ENCODE peak calls at places on chromosomes 13 and 19, in ten cellular contexts. F, T, U, I, N, P, W, E, Y and X are unnamed samples.
A peak's percentile ranks its signal among the peaks of the same experiment; 100 is the strongest.

GRCh38 chr19:9673912-9674668 is 810 bp downstream of the ZNF562 start:
- DNase-seq in F (no peak), T (peak; percentile 5), U (no peak), I (no peak), N (no peak), P (no peak), W (no peak), E (no peak), Y (no peak), X (no peak)

GRCh38 chr19:23395041-23395721 is at the start of gene ZNF91:
- DNase-seq in F (peak; percentile 80), T (peak; percentile 96), U (peak; percentile 96), I (peak; percentile 79), N (peak; percentile 90), P (peak; percentile 97), W (peak; percentile 97), E (peak; percentile 97), Y (peak; percentile 98), X (peak; percentile 97)

GRCh38 chr19:18590273-18591272 is 2.0 kb downstream of the REX1BD start:
- DNase-seq in F (peak; percentile 74), T (peak; percentile 57), U (no peak), I (peak; percentile 89), N (no peak), P (peak; percentile 98), W (no peak), E (peak; percentile 70), Y (no peak), X (peak; percentile 97)

GRCh38 chr13:40271931-40272775 is 394.3 kb downstream of the FOXO1 start:
- DNase-seq in F (no peak), T (peak; percentile 22), U (peak; percentile 53), I (no peak), N (peak; percentile 56), P (no peak), W (peak; percentile 76), E (peak; percentile 88), Y (peak; percentile 94), X (no peak)

GRCh38 chr19:49425922-49426592 is 869 bp downstream of the GFY start:
- DNase-seq in F (no peak), T (no peak), U (no peak), I (no peak), N (no peak), P (peak; percentile 88), W (no peak), E (no peak), Y (no peak), X (no peak)

GRCh38 chr13:85632526-85633215 is 166.5 kb downstream of the SLITRK6 start:
- DNase-seq in F (no peak), T (no peak), U (no peak), I (no peak), N (no peak), P (no peak), W (no peak), E (no peak), Y (no peak), X (no peak)

GRCh38 chr13:93227906-93228801 is 1.5 kb downstream of the GPC6 start:
- DNase-seq in F (peak; percentile 67), T (peak; percentile 87), U (peak; percentile 42), I (peak; percentile 89), N (no peak), P (peak; percentile 94), W (no peak), E (peak; percentile 93), Y (peak; percentile 81), X (peak; percentile 67)

GRCh38 chr19:58434217-58434616 is 5.7 kb downstream of the ZNF132 start:
- DNase-seq in F (no peak), T (peak; percentile 18), U (no peak), I (no peak), N (no peak), P (no peak), W (no peak), E (peak; percentile 14), Y (no peak), X (no peak)

GRCh38 chr13:62119739-62120700 is 704.4 kb upstream of the PCDH20 start:
- DNase-seq in F (no peak), T (peak; percentile 17), U (no peak), I (peak; percentile 17), N (no peak), P (no peak), W (no peak), E (peak; percentile 7), Y (no peak), X (no peak)

GRCh38 chr19:3606174-3606689 is 443 bp downstream of the TBXA2R start:
- DNase-seq in F (no peak), T (no peak), U (peak; percentile 59), I (peak; percentile 78), N (peak; percentile 74), P (peak; percentile 58), W (no peak), E (no peak), Y (no peak), X (no peak)

GRCh38 chr19:6362351-6362801 is 1.0 kb downstream of the CLPP start:
- DNase-seq in F (no peak), T (no peak), U (no peak), I (no peak), N (peak; percentile 70), P (no peak), W (no peak), E (no peak), Y (no peak), X (no peak)

GRCh38 chr19:11787536-11787935 is 10.8 kb upstream of the ZNF491 start:
- DNase-seq in F (no peak), T (no peak), U (no peak), I (no peak), N (no peak), P (no peak), W (no peak), E (no peak), Y (no peak), X (no peak)

GRCh38 chr13:85316501-85316900 is 482.7 kb downstream of the SLITRK6 start:
- DNase-seq in F (no peak), T (no peak), U (no peak), I (no peak), N (no peak), P (no peak), W (no peak), E (peak; percentile 33), Y (no peak), X (no peak)

GRCh38 chr13:27168086-27168485 is 3.5 kb downstream of the USP12 start:
- DNase-seq in F (no peak), T (no peak), U (peak; percentile 49), I (no peak), N (no peak), P (no peak), W (no peak), E (no peak), Y (no peak), X (no peak)

GRCh38 chr19:15810335-15810734 is 5.1 kb downstream of the OR10H1 start:
- DNase-seq in F (no peak), T (no peak), U (no peak), I (no peak), N (no peak), P (no peak), W (no peak), E (peak; percentile 0), Y (no peak), X (no peak)

GRCh38 chr19:15813916-15814315 is 1.5 kb downstream of the OR10H1 start:
- DNase-seq in F (no peak), T (no peak), U (no peak), I (no peak), N (no peak), P (no peak), W (no peak), E (no peak), Y (no peak), X (no peak)

GRCh38 chr19:15811476-15811875 is 4.0 kb downstream of the OR10H1 start:
- DNase-seq in F (no peak), T (no peak), U (no peak), I (no peak), N (no peak), P (no peak), W (no peak), E (no peak), Y (no peak), X (no peak)

GRCh38 chr19:15812059-15812722 is 3.3 kb downstream of the OR10H1 start:
- DNase-seq in F (no peak), T (no peak), U (no peak), I (no peak), N (peak; percentile 54), P (no peak), W (no peak), E (no peak), Y (no peak), X (no peak)

DNA sequence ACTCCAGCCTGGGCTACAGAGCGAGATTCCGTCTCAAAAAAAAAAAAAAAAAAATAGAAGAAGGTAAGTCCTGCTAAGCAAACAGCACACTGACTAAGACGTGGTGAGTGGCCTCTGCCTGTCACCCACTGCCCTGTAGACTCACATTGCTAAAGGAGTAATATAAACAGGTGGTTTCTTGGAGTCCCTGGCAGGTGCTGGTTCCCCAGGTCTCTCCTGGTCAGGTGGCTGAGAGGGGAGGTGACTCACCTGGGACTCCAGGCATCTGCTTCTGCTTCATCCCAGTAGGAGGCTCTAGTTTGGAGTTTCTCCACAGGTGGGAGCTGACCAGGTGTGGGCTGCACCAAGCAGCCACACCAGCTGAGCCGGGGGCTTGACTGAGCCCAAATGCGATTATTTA is at the start of gene OR10H1:
- DNase-seq in F (no peak), T (no peak), U (no peak), I (no peak), N (no peak), P (no peak), W (no peak), E (no peak), Y (no peak), X (no peak)
- TF ChIP-seq CTCF in F (no peak), T (no peak), U (no peak), I (no peak), N (no peak), P (no peak), W (no peak), E (no peak), Y (no peak), X (no peak)

GRCh38 chr13:38866649-38867048 is 124.0 kb downstream of the STOML3 start:
- DNase-seq in F (no peak), T (no peak), U (no peak), I (no peak), N (no peak), P (no peak), W (no peak), E (peak; percentile 5), Y (no peak), X (no peak)
- TF ChIP-seq CTCF in F (no peak), T (no peak), U (no peak), I (no peak), N (no peak), P (no peak), W (no peak), E (no peak), Y (no peak), X (peak; percentile 15)

GRCh38 chr19:21758296-21758695 is 9.1 kb downstream of the ZNF100 start:
- DNase-seq in F (no peak), T (no peak), U (no peak), I (no peak), N (no peak), P (no peak), W (no peak), E (no peak), Y (no peak), X (no peak)
- TF ChIP-seq CTCF in F (no peak), T (no peak), U (no peak), I (no peak), N (no peak), P (peak; percentile 31), W (no peak), E (no peak), Y (no peak), X (no peak)

DNA sequence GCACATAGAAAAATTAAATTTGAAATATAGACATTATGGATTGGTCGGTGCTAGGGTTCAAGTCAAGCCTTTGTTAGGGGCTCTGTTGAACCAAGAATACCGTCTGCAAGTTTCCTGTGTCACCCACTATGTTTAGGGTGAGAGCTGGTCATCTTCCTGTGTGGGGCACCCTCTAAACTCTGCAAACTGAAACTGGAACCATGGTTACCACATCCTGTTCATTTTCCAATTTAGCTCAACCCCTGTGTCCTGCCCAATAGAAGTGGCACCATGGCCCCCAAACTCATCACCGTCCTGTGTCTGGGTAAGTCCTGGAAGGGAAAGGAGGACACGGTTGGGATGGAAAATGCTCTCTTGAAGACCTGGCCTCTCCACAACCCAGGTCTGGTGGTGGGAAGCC is 29.9 kb downstream of the LAIR2 start:
- DNase-seq in F (no peak), T (no peak), U (no peak), I (no peak), N (no peak), P (no peak), W (no peak), E (no peak), Y (no peak), X (no peak)
- TF ChIP-seq CTCF in F (no peak), T (no peak), U (no peak), I (no peak), N (no peak), P (no peak), W (no peak), E (no peak), Y (no peak), X (no peak)